ENCODE peak calls at places on chromosomes 1 and 21, in seven cellular contexts. X is HFF-Myc; Z is astrocyte; W is CD4-positive, alpha-beta memory T cell; K is NB4; B is spleen; P is pancreas. S is an unnamed sample.

GRCh38 chr1:239733995-239734394 is 347.6 kb downstream of the CHRM3 start:
- DNase-seq in X (no peak), Z (no peak), W (no peak), K (no peak), B (no peak), P (no peak), S (no peak)

GRCh38 chr1:68811806-68812205 is 314.9 kb upstream of the DEPDC1 start:
- DNase-seq in X (no peak), Z (no peak), W (no peak), K (no peak), B (no peak), P (no peak), S (no peak)

GRCh38 chr1:163171826-163172225 is 30.9 kb downstream of the RGS5 start:
- DNase-seq in X (no peak), Z (no peak), W (no peak), K (no peak), B (no peak), P (no peak), S (no peak)

GRCh38 chr1:6171546-6172124 is 8.5 kb downstream of the CHD5 start:
- DNase-seq in X (no peak), Z (no peak), W (no peak), K (peak), B (no peak), P (no peak), S (no peak)

GRCh38 chr1:198168180-198168579 is 11.4 kb downstream of the NEK7 start:
- DNase-seq in X (no peak), Z (peak), W (no peak), K (no peak), B (no peak), P (no peak), S (no peak)

GRCh38 chr1:114648503-114648902 is 21.3 kb downstream of the DENND2C start:
- DNase-seq in X (no peak), Z (no peak), W (no peak), K (peak), B (no peak), P (no peak), S (no peak)

GRCh38 chr1:172616646-172617045 is 42.3 kb upstream of the FASLG start:
- DNase-seq in X (no peak), Z (no peak), W (no peak), K (peak), B (no peak), P (no peak), S (no peak)

GRCh38 chr1:153849487-153850185 is 73.1 kb downstream of the GATAD2B start:
- DNase-seq in X (no peak), Z (no peak), W (no peak), K (peak), B (no peak), P (no peak), S (no peak)

GRCh38 chr1:209620484-209620879 is 31.7 kb downstream of the LAMB3 start:
- DNase-seq in X (no peak), Z (no peak), W (no peak), K (no peak), B (no peak), P (no peak), S (no peak)

GRCh38 chr1:6096243-6097116 is 50.8 kb downstream of the KCNAB2 start:
- DNase-seq in X (no peak), Z (no peak), W (no peak), K (no peak), B (peak), P (no peak), S (no peak)

GRCh38 chr1:223017291-223017690 is 125.8 kb downstream of the TLR5 start:
- DNase-seq in X (no peak), Z (no peak), W (no peak), K (no peak), B (peak), P (no peak), S (no peak)

GRCh38 chr1:94693435-94693834 is 126.7 kb upstream of the SLC44A3 start:
- DNase-seq in X (no peak), Z (no peak), W (no peak), K (no peak), B (no peak), P (no peak), S (no peak)

GRCh38 chr1:37120279-37120678 is 86.0 kb upstream of the GRIK3 start:
- DNase-seq in X (no peak), Z (no peak), W (no peak), K (no peak), B (peak), P (no peak), S (no peak)

GRCh38 chr1:92315766-92316413 is 17.0 kb downstream of the RPAP2 start:
- DNase-seq in X (no peak), Z (no peak), W (peak), K (no peak), B (no peak), P (no peak), S (no peak)

GRCh38 chr21:46207006-46207919 is 21.3 kb downstream of the LSS start:
- DNase-seq in X (no peak), Z (no peak), W (no peak), K (no peak), B (peak), P (no peak), S (no peak)

GRCh38 chr1:167500283-167500860 is 18.0 kb downstream of the CD247 start:
- DNase-seq in X (no peak), Z (no peak), W (no peak), K (no peak), B (no peak), P (no peak), S (no peak)

GRCh38 chr1:61623852-61624251 is 101.1 kb downstream of the TM2D1 start:
- DNase-seq in X (no peak), Z (no peak), W (no peak), K (no peak), B (no peak), P (no peak), S (no peak)

GRCh38 chr1:228668553-228669400 is 66.5 kb upstream of the RHOU start:
- DNase-seq in X (no peak), Z (peak), W (no peak), K (peak), B (no peak), P (peak), S (peak)

GRCh38 chr1:19006000-19006399 is 49.5 kb upstream of the IFFO2 start:
- DNase-seq in X (no peak), Z (no peak), W (no peak), K (no peak), B (no peak), P (peak), S (no peak)

GRCh38 chr1:193939585-193939984 is 753.2 kb upstream of the B3GALT2 start:
- DNase-seq in X (no peak), Z (no peak), W (no peak), K (no peak), B (no peak), P (no peak), S (no peak)

GRCh38 chr1:67535474-67535873 is 105.3 kb upstream of the SERBP1 start:
- DNase-seq in X (peak), Z (peak), W (no peak), K (peak), B (peak), P (peak), S (peak)

GRCh38 chr21:36709030-36709867 is 10.3 kb downstream of the SIM2 start:
- DNase-seq in X (no peak), Z (no peak), W (no peak), K (no peak), B (peak), P (no peak), S (no peak)

GRCh38 chr1:99264201-99265021 is at the start of gene PLPPR4:
- DNase-seq in X (no peak), Z (peak), W (no peak), K (no peak), B (peak), P (peak), S (no peak)

GRCh38 chr1:221921936-221922335 is 180.0 kb upstream of the DUSP10 start:
- DNase-seq in X (no peak), Z (no peak), W (no peak), K (no peak), B (no peak), P (no peak), S (no peak)

GRCh38 chr21:44989538-44989888 is 49.7 kb downstream of the SLX9 start:
- DNase-seq in X (no peak), Z (no peak), W (no peak), K (no peak), B (peak), P (no peak), S (peak)

DNA sequence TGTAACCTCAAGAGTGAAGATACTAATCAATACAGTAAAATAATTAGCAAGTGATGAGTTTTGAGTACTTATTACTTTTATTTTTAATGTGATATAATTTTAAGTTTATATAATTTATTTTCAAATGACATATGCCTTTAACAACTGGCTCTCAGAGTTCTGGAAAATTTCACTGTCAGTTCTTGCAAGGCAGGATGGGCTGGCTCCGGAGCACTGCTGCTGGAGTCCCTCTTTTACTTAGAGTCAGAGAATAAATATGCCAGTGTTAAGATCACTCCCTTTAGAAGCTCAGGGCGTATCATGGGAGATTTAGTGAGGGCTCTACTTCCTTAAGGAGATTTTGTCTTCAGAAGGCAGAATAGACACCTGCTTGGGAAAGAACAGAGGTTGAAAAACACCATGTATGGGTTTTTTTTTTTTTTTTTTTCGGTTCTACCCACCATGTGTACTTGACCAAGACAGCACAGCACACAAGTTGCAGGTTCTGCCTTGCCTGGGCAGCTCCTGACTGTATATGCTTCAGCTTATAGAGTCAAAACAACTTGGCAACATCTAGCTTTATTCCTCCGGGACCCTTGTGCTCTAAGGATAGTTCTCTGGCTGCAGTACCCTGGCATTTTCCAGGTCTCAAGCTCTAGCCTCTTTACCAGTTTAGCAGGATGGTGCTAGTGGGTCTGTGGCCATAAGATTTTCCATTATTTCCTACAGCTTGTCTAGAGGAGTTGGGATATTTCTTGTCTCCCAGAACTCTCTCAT is 29.7 kb upstream of the FMOD start:
- DNase-seq in X (no peak), Z (no peak), W (no peak), K (no peak), B (no peak), P (no peak), S (no peak)
- H3K4me3 ChIP-seq in X (no peak), Z (no peak), W (no peak), K (no peak), B (peak), P (no peak), S (no peak)

DNA sequence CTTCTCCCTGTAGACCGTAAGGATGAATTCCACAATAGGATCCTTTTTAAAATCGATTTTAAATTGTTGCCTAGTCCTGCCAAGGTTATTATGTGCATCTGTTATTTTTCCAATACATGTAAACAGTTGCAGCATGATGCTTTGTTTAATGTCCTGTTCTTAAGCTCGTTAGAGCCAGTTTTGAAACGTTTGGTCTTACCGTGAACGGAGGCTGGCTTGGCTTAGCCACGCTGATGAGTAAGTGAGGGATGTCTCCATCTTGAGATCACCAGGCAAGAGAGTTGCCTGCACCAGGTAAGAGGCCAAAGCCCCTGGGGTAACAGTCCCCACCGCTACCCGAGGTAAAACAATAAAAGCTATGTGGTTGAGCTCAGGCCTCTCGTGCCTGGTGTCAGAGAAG is 17.3 kb downstream of the CSTB start:
- DNase-seq in X (no peak), Z (no peak), W (no peak), K (no peak), B (no peak), P (no peak), S (no peak)
- H3K4me3 ChIP-seq in X (no peak), Z (no peak), W (no peak), K (no peak), B (no peak), P (no peak), S (no peak)

GRCh38 chr1:236687273-236687672 is 974 bp downstream of the ACTN2 start:
- DNase-seq in X (no peak), Z (no peak), W (no peak), K (no peak), B (no peak), P (peak), S (no peak)
- H3K4me3 ChIP-seq in X (peak), Z (no peak), W (no peak), K (no peak), B (peak), P (peak), S (no peak)

GRCh38 chr1:53061859-53062714 is at the start of gene PODN:
- DNase-seq in X (no peak), Z (no peak), W (no peak), K (no peak), B (peak), P (no peak), S (no peak)
- H3K4me3 ChIP-seq in X (peak), Z (peak), W (no peak), K (no peak), B (peak), P (peak), S (peak)

GRCh38 chr21:40842197-40842552 is 4.8 kb downstream of the DSCAM start:
- DNase-seq in X (no peak), Z (no peak), W (no peak), K (no peak), B (no peak), P (no peak), S (no peak)
- H3K4me3 ChIP-seq in X (no peak), Z (peak), W (no peak), K (no peak), B (peak), P (no peak), S (no peak)

GRCh38 chr1:54109131-54110105 is 43.4 kb downstream of the CDCP2 start:
- DNase-seq in X (no peak), Z (no peak), W (no peak), K (no peak), B (no peak), P (no peak), S (no peak)

GRCh38 chr1:54105080-54105479 is 47.7 kb downstream of the CDCP2 start:
- DNase-seq in X (no peak), Z (no peak), W (no peak), K (no peak), B (no peak), P (no peak), S (no peak)

GRCh38 chr1:54107131-54107530 is 45.7 kb downstream of the CDCP2 start:
- DNase-seq in X (no peak), Z (no peak), W (no peak), K (peak), B (no peak), P (no peak), S (no peak)

GRCh38 chr1:54108156-54108555 is 44.6 kb downstream of the CDCP2 start:
- DNase-seq in X (no peak), Z (no peak), W (no peak), K (no peak), B (no peak), P (no peak), S (no peak)

GRCh38 chr1:54105736-54106269 is 47.0 kb downstream of the CDCP2 start:
- DNase-seq in X (no peak), Z (no peak), W (no peak), K (no peak), B (no peak), P (no peak), S (no peak)
- H3K4me3 ChIP-seq in X (no peak), Z (no peak), W (no peak), K (no peak), B (no peak), P (no peak), S (no peak)

S was measured in Jurkat, Clone E6-1.